ENCODE peak calls at places on chromosomes 7 and 10, in six cellular contexts. J, M, W, T, F and H are unnamed samples.

GRCh38 chr10:125691160-125691981 is 8.4 kb upstream of the TEX36 start:
- DNase-seq in F (no peak), T (peak; percentile 38), M (no peak), W (no peak), J (no peak), H (no peak)

GRCh38 chr10:20767028-20767427 is 130.1 kb downstream of the NEBL start:
- DNase-seq in W (no peak), T (peak; percentile 50), F (no peak), M (no peak), J (no peak), H (no peak)

GRCh38 chr7:68432585-68432984 is 1165.7 kb upstream of the AUTS2 start:
- DNase-seq in F (no peak), T (no peak), J (no peak), W (no peak), M (no peak), H (no peak)

GRCh38 chr10:12252882-12253546 is 57.0 kb downstream of the CDC123 start:
- DNase-seq in T (peak; percentile 12), W (no peak), J (no peak), M (no peak), F (no peak), H (no peak)

GRCh38 chr10:114683162-114683561 is 25.1 kb upstream of the ABLIM1 start:
- DNase-seq in J (peak; percentile 24), T (no peak), F (no peak), M (no peak), W (no peak), H (no peak)

GRCh38 chr7:157851501-157852067 is 514.8 kb downstream of the DNAJB6 start:
- DNase-seq in F (peak; percentile 90), M (peak; percentile 67), W (peak; percentile 8), J (peak; percentile 71), T (no peak), H (no peak)

GRCh38 chr10:72276013-72276387 is 2.3 kb downstream of the DDIT4 start:
- DNase-seq in T (peak; percentile 35), W (peak; percentile 79), F (no peak), M (no peak), J (peak; percentile 92), H (no peak)

GRCh38 chr7:17371656-17372524 is 73.4 kb downstream of the AHR start:
- DNase-seq in W (peak; percentile 57), F (no peak), J (no peak), T (peak; percentile 97), M (no peak), H (peak; percentile 95)

GRCh38 chr10:19970707-19971106 is 154.5 kb downstream of the PLXDC2 start:
- DNase-seq in F (no peak), W (no peak), J (no peak), T (no peak), M (no peak), H (no peak)

GRCh38 chr10:57341294-57341693 is 926.4 kb downstream of the IPMK start:
- DNase-seq in J (no peak), M (no peak), T (no peak), W (no peak), F (no peak), H (no peak)

GRCh38 chr7:157715071-157715937 is 378.5 kb downstream of the DNAJB6 start:
- DNase-seq in M (no peak), J (no peak), F (no peak), W (no peak), T (no peak), H (no peak)

GRCh38 chr7:37297546-37297945 is 151.1 kb downstream of the ELMO1 start:
- DNase-seq in M (no peak), F (no peak), T (no peak), W (no peak), J (no peak), H (no peak)
- H3K4me3 ChIP-seq in M (no peak overlapping the region), F (no peak overlapping the region), T (no peak overlapping the region), W (no peak overlapping the region), J (no peak overlapping the region), H (no peak overlapping the region)

DNA sequence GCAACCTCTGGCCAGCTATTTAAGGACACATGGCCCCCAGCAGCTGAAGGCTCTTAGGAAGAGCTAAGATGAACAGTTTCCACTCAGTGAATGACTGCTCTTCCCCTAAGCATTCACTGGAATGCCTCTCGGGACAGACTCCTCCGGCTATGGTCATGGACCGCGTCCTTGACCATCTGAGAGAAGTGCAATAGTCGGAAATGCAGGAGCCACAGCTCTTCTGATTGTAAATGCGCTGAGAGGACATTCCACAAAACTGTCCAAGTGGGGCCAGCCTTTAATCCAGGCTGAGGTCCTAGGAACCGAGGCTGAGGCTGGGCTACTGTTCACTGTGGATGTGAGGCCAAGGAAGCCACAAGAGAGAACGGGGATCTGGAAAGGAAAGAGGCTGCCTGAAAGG is 162.0 kb upstream of the TMEM72 start:
- DNase-seq in W (no peak), M (no peak), J (no peak), F (no peak), T (no peak), H (no peak)
- H3K4me3 ChIP-seq in W (no peak overlapping the region), M (no peak overlapping the region), J (no peak overlapping the region), F (no peak overlapping the region), T (no peak overlapping the region), H (no peak overlapping the region)

DNA sequence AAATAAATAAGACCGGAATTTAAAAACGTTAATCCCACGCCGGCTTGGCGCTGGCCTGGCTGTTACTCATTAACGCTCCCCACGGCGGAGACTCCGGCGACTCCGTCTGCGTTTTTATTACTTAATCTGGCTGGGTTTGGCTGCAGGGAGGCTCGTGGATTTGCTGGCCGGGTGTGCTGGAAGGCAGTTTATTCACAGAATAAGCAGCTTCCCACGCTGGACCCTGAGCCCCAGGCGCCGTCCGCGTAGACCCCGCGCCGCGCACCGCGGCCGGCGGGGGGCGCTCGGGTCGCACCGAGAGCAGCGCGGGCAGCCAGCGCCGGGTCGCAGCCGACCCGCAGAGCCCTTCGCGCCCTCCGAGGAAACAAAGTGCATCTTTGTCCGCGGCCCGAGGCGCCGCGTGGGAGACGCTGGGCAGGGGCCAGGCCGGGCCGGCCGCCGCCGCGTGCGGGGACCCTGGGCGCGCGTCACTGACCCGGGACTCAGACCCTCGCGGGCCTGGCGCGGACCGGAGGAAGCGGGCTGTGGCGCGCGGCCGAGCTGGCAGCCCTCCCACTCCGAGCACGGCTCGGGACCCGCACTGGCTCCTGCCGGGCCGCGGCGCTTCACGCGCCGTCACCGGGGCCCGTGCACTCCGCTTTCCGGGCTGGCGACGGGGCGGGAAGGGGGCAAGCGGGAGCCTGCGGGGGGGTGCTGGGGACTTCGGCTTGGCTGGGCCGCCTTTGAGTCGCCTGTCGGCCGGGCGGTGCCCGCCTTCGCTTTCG is 586 bp upstream of the GRK5 start:
- DNase-seq in W (no peak), M (peak; percentile 77), J (peak; percentile 65), T (peak; percentile 46), F (peak; percentile 88), H (no peak)
- H3K4me3 ChIP-seq in W (peak overlapping the region; percentile 48), M (peak overlapping the region; percentile 97), J (peak overlapping the region; percentile 75), T (peak overlapping the region; percentile 46), F (peak overlapping the region; percentile 87), H (peak overlapping the region; percentile 79)

GRCh38 chr10:101967713-101968112 is 88.3 kb downstream of the ARMH3 start:
- DNase-seq in W (no peak), F (no peak), J (no peak), T (peak; percentile 24), M (no peak), H (no peak)

GRCh38 chr10:101967119-101967518 is 88.9 kb downstream of the ARMH3 start:
- DNase-seq in W (no peak), F (no peak), M (no peak), T (no peak), J (no peak), H (no peak)

GRCh38 chr10:101968910-101969321 is 87.1 kb downstream of the ARMH3 start:
- DNase-seq in M (no peak), F (no peak), J (no peak), W (no peak), T (no peak), H (no peak)

GRCh38 chr10:101968286-101968685 is 87.7 kb downstream of the ARMH3 start:
- DNase-seq in J (no peak), W (no peak), M (no peak), F (no peak), T (no peak), H (no peak)

DNA sequence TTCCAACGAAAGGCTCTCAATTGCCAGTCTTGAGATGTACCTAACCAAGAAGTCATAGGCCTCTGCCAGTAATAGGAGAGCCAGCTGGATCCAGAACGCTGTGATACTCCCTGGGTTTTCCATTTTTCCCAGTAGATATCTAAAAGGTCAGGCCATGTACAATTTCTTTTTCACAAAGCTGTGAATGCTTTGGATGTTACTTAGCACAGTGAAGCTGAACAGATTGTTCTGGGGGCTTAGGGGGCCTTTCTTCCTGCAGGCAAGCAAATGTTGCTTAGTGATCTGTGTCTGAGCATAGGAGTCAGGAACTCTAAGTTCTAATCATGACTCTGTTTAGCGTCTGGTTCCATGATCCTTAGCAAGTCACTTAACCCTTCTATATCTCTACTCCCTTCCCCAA is 86.5 kb downstream of the ARMH3 start:
- DNase-seq in M (no peak), T (no peak), W (no peak), J (no peak), F (no peak), H (no peak)
- H3K4me3 ChIP-seq in M (no peak overlapping the region), T (no peak overlapping the region), W (no peak overlapping the region), J (no peak overlapping the region), F (no peak overlapping the region), H (no peak overlapping the region)

GRCh38 chr7:130996205-130996840 is 262.3 kb upstream of the KLF14 start:
- DNase-seq in F (no peak), M (no peak), T (no peak), W (no peak), J (peak; percentile 42), H (no peak)

GRCh38 chr7:130993671-130994365 is 259.8 kb upstream of the KLF14 start:
- DNase-seq in F (no peak), T (no peak), J (no peak), W (no peak), M (no peak), H (no peak)

GRCh38 chr7:130996841-130997231 is 262.8 kb upstream of the KLF14 start:
- DNase-seq in T (no peak), M (no peak), W (peak; percentile 80), J (peak; percentile 85), F (no peak), H (no peak)

GRCh38 chr7:130995252-130996081 is 261.5 kb upstream of the KLF14 start:
- DNase-seq in J (peak; percentile 79), F (no peak), M (no peak), T (peak; percentile 58), W (peak; percentile 89), H (no peak)

DNA sequence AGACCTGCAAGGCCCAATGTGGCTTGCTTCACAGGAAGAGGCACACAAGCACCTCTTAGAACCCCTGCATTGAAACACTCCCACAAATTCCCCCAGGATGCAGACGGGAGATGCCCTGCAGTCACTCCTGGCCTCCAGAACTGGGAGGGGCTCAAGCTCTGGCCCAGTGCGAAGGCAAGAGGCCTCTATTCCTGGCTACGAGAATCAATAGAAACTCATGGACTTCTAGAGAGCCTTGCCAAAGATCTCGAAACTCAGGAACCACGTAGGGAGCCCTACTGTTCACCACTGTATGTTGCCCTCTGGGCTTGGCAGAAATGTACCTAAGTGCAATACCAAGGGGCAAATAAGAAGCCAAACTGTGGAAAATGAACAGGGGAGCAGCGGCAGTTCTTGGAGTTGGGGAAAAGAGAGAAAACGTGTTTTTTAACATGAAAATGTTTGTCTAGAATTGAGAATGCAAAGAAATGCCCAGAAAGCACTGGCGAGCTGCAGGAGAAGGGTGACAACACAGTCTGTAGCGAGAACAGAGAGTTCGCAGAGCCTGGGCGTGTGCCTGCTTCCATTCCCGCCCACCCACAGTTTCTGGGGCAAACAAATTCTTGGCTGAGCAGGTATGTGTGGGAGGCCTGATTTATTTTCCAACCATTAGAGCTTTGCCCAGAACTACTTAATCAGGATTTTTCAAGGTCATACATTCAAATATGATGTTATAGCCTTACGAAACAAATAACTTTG is 260.5 kb upstream of the KLF14 start:
- DNase-seq in F (no peak), T (no peak), W (no peak), M (peak; percentile 54), J (peak; percentile 77), H (no peak)
- H3K4me3 ChIP-seq in F (no peak overlapping the region), T (no peak overlapping the region), W (no peak overlapping the region), M (peak overlapping the region; percentile 20), J (no peak overlapping the region), H (no peak overlapping the region)

GRCh38 chr10:23190872-23191763 is 994 bp upstream of the PTF1A start:
- DNase-seq in W (no peak), J (no peak), T (no peak), F (no peak), M (no peak), H (no peak)
- H3K4me3 ChIP-seq in W (no peak overlapping the region), J (peak overlapping the region; percentile 62), T (no peak overlapping the region), F (no peak overlapping the region), M (no peak overlapping the region), H (no peak overlapping the region)